ENCODE peak calls at places on chromosomes 11 and 22, in eight cellular contexts. Y is prostate gland, D is H1, P is GM12878, U is HCT116, J is endothelial cell of umbilical vein, H is breast epithelium, Z is vagina. A is an unnamed sample.

GRCh38 chr11:28679795-28680194 is 571.6 kb downstream of the METTL15 start:
- DNase-seq in D (no peak), H (no peak), Y (no peak), P (no peak), U (no peak), Z (no peak), J (no peak), A (no peak)

GRCh38 chr11:11567862-11568650 is 53.7 kb downstream of the GALNT18 start:
- DNase-seq in Z (no peak), U (peak), P (peak), D (no peak), Y (peak), H (no peak), J (no peak), A (no peak)

GRCh38 chr22:39174498-39175120 is 22.1 kb upstream of the CBX7 start:
- DNase-seq in Z (no peak), J (peak), P (no peak), U (peak), D (peak), H (peak), Y (peak), A (peak)

GRCh38 chr11:33585564-33585963 is 115.1 kb downstream of the C11orf91 start:
- DNase-seq in H (no peak), Z (no peak), U (no peak), P (no peak), D (no peak), Y (no peak), J (no peak), A (no peak)

GRCh38 chr22:20781272-20781990 is 7.5 kb downstream of the SERPIND1 start:
- DNase-seq in H (no peak), D (no peak), J (no peak), P (no peak), U (no peak), Y (no peak), Z (no peak), A (no peak)

GRCh38 chr11:57410287-57410686 is 16.6 kb downstream of the SLC43A3 start:
- DNase-seq in D (no peak), Y (no peak), Z (no peak), J (no peak), U (no peak), P (no peak), H (no peak), A (no peak)

GRCh38 chr22:45460288-45461109 is 42.2 kb upstream of the FBLN1 start:
- DNase-seq in P (no peak), Z (no peak), Y (no peak), D (no peak), J (no peak), U (no peak), H (no peak), A (no peak)

GRCh38 chr11:115334932-115335788 is 169.1 kb downstream of the CADM1 start:
- DNase-seq in Z (no peak), D (no peak), P (no peak), J (peak), Y (no peak), U (no peak), H (no peak), A (no peak)

GRCh38 chr22:36790648-36791047 is 14.7 kb upstream of the IFT27 start:
- DNase-seq in H (no peak), Z (no peak), J (no peak), U (no peak), Y (no peak), P (no peak), D (no peak), A (no peak)

DNA sequence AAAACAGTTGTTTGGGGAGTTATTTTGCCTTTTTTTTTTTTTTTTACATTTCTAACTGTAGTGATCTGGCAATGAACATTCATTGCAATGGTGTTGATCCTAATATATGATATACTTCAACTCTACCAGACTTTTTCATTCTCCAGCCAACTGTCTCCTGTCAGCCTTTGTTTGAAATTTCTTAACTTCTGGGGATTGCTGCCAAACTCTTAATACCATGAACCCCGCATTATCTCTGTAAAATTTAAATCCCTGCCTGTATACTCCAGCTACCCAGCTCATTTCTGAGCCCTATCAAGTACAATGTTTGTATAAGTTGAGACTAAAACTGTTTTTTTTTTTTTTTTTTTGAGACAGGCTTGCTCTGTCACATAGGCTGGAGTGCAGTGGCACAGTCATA is 280.7 kb downstream of the TTC28 start:
- DNase-seq in H (no peak), P (no peak), D (no peak), U (no peak), Z (no peak), Y (no peak), J (no peak), A (no peak)
- TF ChIP-seq POLR2A in H (no peak), P (no peak), D (no peak), U (no peak), Z (no peak), Y (no peak), J (no peak), A (no peak)

GRCh38 chr11:20276661-20277000 is 86.9 kb upstream of the HTATIP2 start:
- DNase-seq in D (no peak), U (no peak), P (no peak), Z (no peak), H (no peak), Y (no peak), J (no peak), A (no peak)

GRCh38 chr11:20274031-20274430 is 89.5 kb upstream of the HTATIP2 start:
- DNase-seq in P (no peak), Z (no peak), U (no peak), H (no peak), J (no peak), D (no peak), Y (no peak), A (no peak)

GRCh38 chr11:20275987-20276660 is 87.4 kb upstream of the HTATIP2 start:
- DNase-seq in J (no peak), H (no peak), Y (no peak), Z (no peak), P (no peak), U (no peak), D (no peak), A (no peak)

GRCh38 chr11:20277014-20277413 is 86.5 kb upstream of the HTATIP2 start:
- DNase-seq in Y (no peak), D (no peak), H (no peak), Z (no peak), P (no peak), J (no peak), U (no peak), A (no peak)

GRCh38 chr11:20278727-20279126 is 84.8 kb upstream of the HTATIP2 start:
- DNase-seq in D (no peak), U (no peak), H (no peak), Y (no peak), Z (no peak), P (no peak), J (no peak), A (no peak)
- TF ChIP-seq POLR2AphosphoS5 in D (no peak), U (no peak), H (no peak), Y (no peak), Z (no peak), P (no peak), J (no peak), A (no peak)

GRCh38 chr22:40347300-40347699 is 1.0 kb downstream of the ADSL start:
- DNase-seq in P (no peak), U (no peak), Z (no peak), Y (no peak), D (no peak), J (no peak), H (no peak), A (no peak)

GRCh38 chr22:40345801-40346177 is 511 bp upstream of the ADSL start:
- DNase-seq in H (no peak), J (no peak), Z (no peak), D (no peak), Y (no peak), U (no peak), P (no peak), A (peak)

GRCh38 chr22:40346178-40347064 is at the start of gene ADSL:
- DNase-seq in D (peak), P (peak), H (peak), U (peak), Y (peak), Z (no peak), J (peak), A (peak)

GRCh38 chr22:40345271-40345670 is 1.0 kb upstream of the ADSL start:
- DNase-seq in P (no peak), D (no peak), U (no peak), J (no peak), H (no peak), Z (no peak), Y (no peak), A (no peak)

GRCh38 chr22:40348025-40348658 is 1.8 kb downstream of the ADSL start:
- DNase-seq in Y (peak), P (no peak), U (peak), Z (no peak), J (peak), H (no peak), D (no peak), A (no peak)
- H3K4me3 ChIP-seq in Y (no peak), P (peak), U (peak), Z (peak), J (no peak), H (no peak), D (peak), A (peak)

GRCh38 chr22:27874185-27874584 is 44.9 kb downstream of the PITPNB start:
- DNase-seq in Z (no peak), J (no peak), P (no peak), H (no peak), Y (no peak), D (no peak), U (no peak), A (no peak)

GRCh38 chr22:27876684-27877083 is 42.4 kb downstream of the PITPNB start:
- DNase-seq in Y (no peak), P (no peak), U (no peak), D (no peak), Z (no peak), H (no peak), J (no peak), A (no peak)

GRCh38 chr22:27877501-27877900 is 41.6 kb downstream of the PITPNB start:
- DNase-seq in H (no peak), J (no peak), Z (no peak), U (no peak), D (no peak), P (peak), Y (no peak), A (no peak)

GRCh38 chr22:27874756-27875155 is 44.3 kb downstream of the PITPNB start:
- DNase-seq in Z (no peak), Y (no peak), D (no peak), U (no peak), H (no peak), P (no peak), J (no peak), A (no peak)

DNA sequence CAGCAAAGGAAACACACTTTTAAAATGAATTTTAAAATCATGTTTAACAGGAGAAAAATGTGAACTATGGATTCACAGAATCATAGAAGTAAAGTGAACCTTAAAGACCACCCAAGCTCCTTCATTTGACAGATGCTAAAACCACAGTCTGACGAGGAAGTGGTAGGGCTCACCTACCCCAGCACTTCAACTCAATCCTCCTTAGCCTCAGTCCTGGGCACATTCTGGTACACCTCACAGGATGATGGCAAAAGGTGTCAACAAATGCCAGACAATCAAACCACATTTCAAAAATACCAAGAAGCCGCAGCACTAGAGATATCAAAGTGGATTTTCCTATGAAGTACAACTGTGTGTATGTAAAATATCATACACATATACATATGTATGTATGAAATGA is 43.1 kb downstream of the PITPNB start:
- DNase-seq in H (no peak), J (no peak), Z (no peak), Y (no peak), P (no peak), D (no peak), U (no peak), A (no peak)
- TF ChIP-seq POLR2A in H (no peak), J (no peak), Z (no peak), Y (no peak), P (no peak), D (no peak), U (no peak), A (no peak)

GRCh38 chr11:93655047-93655446 is 6.4 kb upstream of the CEP295 start:
- DNase-seq in D (no peak), J (no peak), Y (no peak), P (no peak), U (no peak), Z (no peak), H (no peak), A (no peak)
- TF ChIP-seq POLR2AphosphoS5 in D (no peak), J (no peak), Y (no peak), P (no peak), U (no peak), Z (no peak), H (no peak), A (no peak)

GRCh38 chr11:73429121-73429740 is 53.0 kb downstream of the RELT start:
- DNase-seq in Z (no peak), D (no peak), H (no peak), J (peak), P (no peak), U (no peak), Y (no peak), A (no peak)
- H3K4me3 ChIP-seq in Z (no peak), D (no peak), H (no peak), J (no peak), P (no peak), U (no peak), Y (no peak), A (no peak)